ENCODE peak calls at places on chromosomes 7 and 10, in six cellular contexts. R, V, G, D, U and N are unnamed samples.

GRCh38 chr7:105782391-105783063 is 93.9 kb downstream of the ATXN7L1 start:
- DNase-seq in R (no peak), V (no peak), G (peak), D (no peak), U (no peak), N (no peak)

GRCh38 chr10:15898046-15898445 is 37.7 kb upstream of the MINDY3 start:
- DNase-seq in R (no peak), V (no peak), G (peak), D (no peak), U (no peak), N (peak)

GRCh38 chr7:24025094-24025493 is 258.9 kb upstream of the NPY start:
- DNase-seq in R (no peak), V (no peak), G (no peak), D (no peak), U (no peak), N (no peak)

GRCh38 chr7:91759205-91759863 is 121.2 kb downstream of the MTERF1 start:
- DNase-seq in R (no peak), V (peak), G (no peak), D (no peak), U (peak), N (peak)

GRCh38 chr7:86282014-86282682 is 361.6 kb upstream of the GRM3 start:
- DNase-seq in R (no peak), V (no peak), G (no peak), D (no peak), U (no peak), N (no peak)

GRCh38 chr7:14858866-14859265 is 43.7 kb downstream of the DGKB start:
- DNase-seq in R (no peak), V (no peak), G (no peak), D (no peak), U (no peak), N (peak)

GRCh38 chr7:40530292-40530691 is 395.5 kb downstream of the SUGCT start:
- DNase-seq in R (no peak), V (no peak), G (no peak), D (no peak), U (no peak), N (no peak)

GRCh38 chr10:34200355-34200901 is 614.7 kb downstream of the PARD3 start:
- DNase-seq in R (no peak), V (no peak), G (no peak), D (no peak), U (no peak), N (peak)

GRCh38 chr10:105974803-105975456 is 1189.6 kb downstream of the SORCS1 start:
- DNase-seq in R (no peak), V (no peak), G (no peak), D (no peak), U (no peak), N (peak)

GRCh38 chr7:143417734-143418378 is 9.2 kb upstream of the EPHA1 start:
- DNase-seq in R (no peak), V (no peak), G (no peak), D (no peak), U (no peak), N (no peak)

GRCh38 chr10:86086418-86086817 is 280.2 kb downstream of the GRID1 start:
- DNase-seq in R (no peak), V (no peak), G (no peak), D (no peak), U (no peak), N (no peak)

GRCh38 chr7:156781972-156782371 is 111.0 kb downstream of the LMBR1 start:
- DNase-seq in R (no peak), V (no peak), G (no peak), D (no peak), U (no peak), N (no peak)

GRCh38 chr7:156778668-156779067 is 114.3 kb downstream of the LMBR1 start:
- DNase-seq in R (no peak), V (no peak), G (peak), D (no peak), U (no peak), N (no peak)

GRCh38 chr7:156780724-156781455 is 112.1 kb downstream of the LMBR1 start:
- DNase-seq in R (peak), V (no peak), G (no peak), D (no peak), U (peak), N (peak)

GRCh38 chr7:156785998-156786543 is 106.9 kb downstream of the LMBR1 start:
- DNase-seq in R (no peak), V (no peak), G (no peak), D (no peak), U (no peak), N (no peak)

DNA sequence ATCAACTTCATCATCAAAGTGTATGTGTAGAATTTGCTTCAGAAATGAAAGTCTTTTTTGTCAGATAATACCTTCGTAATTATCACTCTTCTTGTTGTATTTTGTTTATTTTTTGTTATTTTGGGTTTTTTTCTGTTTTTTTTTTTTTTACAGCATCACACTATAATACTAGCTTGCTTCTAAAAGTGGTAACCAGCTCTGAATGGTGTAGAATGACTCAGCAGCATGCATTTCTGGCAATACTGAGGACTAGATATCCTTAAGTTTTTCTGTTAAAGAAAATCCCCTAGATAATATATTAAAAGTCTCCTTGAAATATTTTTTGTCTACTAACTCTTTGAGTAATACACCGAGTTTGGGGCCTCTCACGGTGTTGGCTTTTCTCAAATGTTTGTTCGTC is 109.1 kb downstream of the LMBR1 start:
- DNase-seq in R (no peak), V (no peak), G (no peak), D (no peak), U (no peak), N (no peak)
- TF ChIP-seq MYC in R (no peak), V (no peak), G (no peak), D (no peak), U (no peak), N (no peak)

GRCh38 chr7:2203551-2204300 is 29.0 kb downstream of the MAD1L1 start:
- DNase-seq in R (no peak), V (no peak), G (no peak), D (no peak), U (no peak), N (peak)

GRCh38 chr7:2202361-2202761 is 30.4 kb downstream of the MAD1L1 start:
- DNase-seq in R (no peak), V (no peak), G (no peak), D (no peak), U (no peak), N (no peak)

GRCh38 chr7:2204446-2204845 is 28.3 kb downstream of the MAD1L1 start:
- DNase-seq in R (no peak), V (no peak), G (no peak), D (no peak), U (no peak), N (no peak)

GRCh38 chr7:2202901-2203550 is 29.7 kb downstream of the MAD1L1 start:
- DNase-seq in R (no peak), V (no peak), G (no peak), D (no peak), U (no peak), N (no peak)

GRCh38 chr7:2205036-2205780 is 27.5 kb downstream of the MAD1L1 start:
- DNase-seq in R (no peak), V (no peak), G (no peak), D (no peak), U (no peak), N (no peak)
- TF ChIP-seq MYC in R (no peak), V (no peak), G (no peak), D (no peak), U (no peak), N (no peak)

GRCh38 chr10:77670817-77671443 is 33.3 kb upstream of the KCNMA1 start:
- DNase-seq in R (no peak), V (no peak), G (no peak), D (no peak), U (no peak), N (no peak)

GRCh38 chr10:77669892-77670291 is 32.3 kb upstream of the KCNMA1 start:
- DNase-seq in R (no peak), V (no peak), G (no peak), D (no peak), U (no peak), N (no peak)

GRCh38 chr10:77664018-77664417 is 26.4 kb upstream of the KCNMA1 start:
- DNase-seq in R (no peak), V (no peak), G (no peak), D (no peak), U (no peak), N (no peak)

GRCh38 chr10:77667426-77668324 is 30.1 kb upstream of the KCNMA1 start:
- DNase-seq in R (peak), V (no peak), G (no peak), D (no peak), U (no peak), N (no peak)

GRCh38 chr10:77666821-77667220 is 29.2 kb upstream of the KCNMA1 start:
- DNase-seq in R (no peak), V (no peak), G (no peak), D (no peak), U (no peak), N (no peak)
- TF ChIP-seq MYC in R (no peak), V (no peak), G (no peak), D (no peak), U (no peak), N (no peak)

GRCh38 chr7:815284-816216 is 16.7 kb upstream of the SUN1 start:
- DNase-seq in R (no peak), V (no peak), G (peak), D (peak), U (peak), N (peak)
- TF ChIP-seq MYC in R (no peak), V (no peak), G (no peak), D (no peak), U (no peak), N (no peak)

DNA sequence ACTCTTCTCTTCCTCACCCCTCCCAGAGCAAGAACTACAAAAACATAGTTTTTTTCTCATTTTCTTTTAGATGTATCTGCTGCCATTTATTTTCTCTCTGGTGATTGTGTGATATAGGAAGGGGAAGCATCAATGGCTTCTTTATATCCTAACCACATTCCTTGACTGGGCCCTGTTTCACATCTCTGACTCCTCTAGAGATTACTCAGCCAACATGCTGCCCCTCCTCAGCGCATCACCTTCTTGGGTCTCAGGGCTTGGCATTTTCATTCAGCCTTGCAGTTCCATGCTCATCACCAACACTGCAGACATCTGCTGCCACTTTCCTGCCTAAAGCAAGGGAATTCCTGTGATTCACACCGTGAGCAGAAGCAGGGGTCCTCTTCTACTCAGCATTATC is 705.5 kb downstream of the AUTS2 start:
- DNase-seq in R (no peak), V (no peak), G (no peak), D (no peak), U (no peak), N (no peak)
- TF ChIP-seq MYC in R (no peak), V (no peak), G (no peak), D (no peak), U (no peak), N (no peak)

GRCh38 chr10:111983970-111984525 is 199.5 kb downstream of the GPAM start:
- DNase-seq in R (no peak), V (no peak), G (no peak), D (no peak), U (no peak), N (no peak)
- TF ChIP-seq MYC in R (no peak), V (no peak), G (no peak), D (no peak), U (no peak), N (no peak)